ENCODE peak calls at places on chromosomes 2 and 18, in six cellular contexts. I is Peyer's patch, P is Calu3, B is GM06990, V is WTC11, S is HFFc6. Z is an unnamed sample.

GRCh38 chr2:170486730-170487129 is 228.4 kb upstream of the SP5 start:
- DNase-seq in I (no peak), P (no peak), B (no peak), V (no peak), S (no peak), Z (no peak)

GRCh38 chr2:66683599-66683998 is 248.7 kb downstream of the MEIS1 start:
- DNase-seq in I (no peak), P (no peak), B (no peak), V (no peak), S (no peak), Z (no peak)

GRCh38 chr2:186339716-186340115 is 146.3 kb upstream of the ZC3H15 start:
- DNase-seq in I (no peak), P (no peak), B (no peak), V (no peak), S (no peak), Z (no peak)

GRCh38 chr2:237498341-237498740 is 11.3 kb downstream of the MLPH start:
- DNase-seq in I (no peak), P (no peak), B (no peak), V (no peak), S (no peak), Z (no peak)

GRCh38 chr2:120323214-120323613 is 22.7 kb upstream of the INHBB start:
- DNase-seq in I (no peak), P (no peak), B (no peak), V (no peak), S (no peak), Z (no peak)

GRCh38 chr2:162071016-162071415 is 3.0 kb downstream of the DPP4 start:
- DNase-seq in I (no peak), P (no peak), B (no peak), V (no peak), S (no peak), Z (no peak)

GRCh38 chr2:195575879-195576391 is 81.1 kb upstream of the SLC39A10 start:
- DNase-seq in I (no peak), P (peak; percentile 20), B (no peak), V (no peak), S (peak; percentile 73), Z (peak; percentile 43)

GRCh38 chr2:7646661-7647060 is 729.4 kb downstream of the RNF144A start:
- DNase-seq in I (no peak), P (no peak), B (no peak), V (no peak), S (no peak), Z (no peak)

GRCh38 chr2:193428336-193428818 is 1233.6 kb upstream of the TMEFF2 start:
- DNase-seq in I (no peak), P (peak; percentile 36), B (no peak), V (no peak), S (no peak), Z (no peak)

GRCh38 chr2:101596346-101596745 is 101.2 kb upstream of the MAP4K4 start:
- DNase-seq in I (no peak), P (no peak), B (no peak), V (no peak), S (no peak), Z (no peak)

GRCh38 chr2:28164280-28164801 is 228.3 kb upstream of the FOSL2 start:
- DNase-seq in I (no peak), P (no peak), B (no peak), V (no peak), S (no peak), Z (no peak)

GRCh38 chr2:44715671-44716077 is 225.8 kb upstream of the SIX3 start:
- DNase-seq in I (no peak), P (peak; percentile 1), B (no peak), V (peak; percentile 26), S (peak; percentile 60), Z (no peak)

GRCh38 chr2:70985283-70985688 is 6.9 kb downstream of the ANKRD53 start:
- DNase-seq in I (no peak), P (no peak), B (no peak), V (no peak), S (no peak), Z (no peak)

GRCh38 chr2:30780776-30781330 is 26.4 kb downstream of the CAPN13 start:
- DNase-seq in I (no peak), P (no peak), B (no peak), V (no peak), S (no peak), Z (no peak)

GRCh38 chr2:74917702-74918619 is 40.5 kb upstream of the POLE4 start:
- DNase-seq in I (no peak), P (peak; percentile 22), B (no peak), V (no peak), S (peak; percentile 98), Z (no peak)

GRCh38 chr2:233928594-233929351 is 11.6 kb downstream of the TRPM8 start:
- DNase-seq in I (no peak), P (peak; percentile 65), B (no peak), V (peak; percentile 67), S (no peak), Z (no peak)
- TF ChIP-seq CTCF in I (no peak), P (peak; percentile 60), B (peak; percentile 45), V (peak; percentile 50), S (peak; percentile 78), Z (peak; percentile 10)

GRCh38 chr18:37535968-37536367 is 29.6 kb downstream of the CELF4 start:
- DNase-seq in I (no peak), P (no peak), B (no peak), V (no peak), S (peak; percentile 28), Z (no peak)

GRCh38 chr18:37534627-37535026 is 31.0 kb downstream of the CELF4 start:
- DNase-seq in I (no peak), P (no peak), B (no peak), V (no peak), S (no peak), Z (no peak)

GRCh38 chr18:37532917-37533316 is 32.7 kb downstream of the CELF4 start:
- DNase-seq in I (no peak), P (no peak), B (no peak), V (no peak), S (no peak), Z (no peak)

GRCh38 chr18:37536646-37537045 is 29.0 kb downstream of the CELF4 start:
- DNase-seq in I (no peak), P (no peak), B (no peak), V (no peak), S (no peak), Z (no peak)

DNA sequence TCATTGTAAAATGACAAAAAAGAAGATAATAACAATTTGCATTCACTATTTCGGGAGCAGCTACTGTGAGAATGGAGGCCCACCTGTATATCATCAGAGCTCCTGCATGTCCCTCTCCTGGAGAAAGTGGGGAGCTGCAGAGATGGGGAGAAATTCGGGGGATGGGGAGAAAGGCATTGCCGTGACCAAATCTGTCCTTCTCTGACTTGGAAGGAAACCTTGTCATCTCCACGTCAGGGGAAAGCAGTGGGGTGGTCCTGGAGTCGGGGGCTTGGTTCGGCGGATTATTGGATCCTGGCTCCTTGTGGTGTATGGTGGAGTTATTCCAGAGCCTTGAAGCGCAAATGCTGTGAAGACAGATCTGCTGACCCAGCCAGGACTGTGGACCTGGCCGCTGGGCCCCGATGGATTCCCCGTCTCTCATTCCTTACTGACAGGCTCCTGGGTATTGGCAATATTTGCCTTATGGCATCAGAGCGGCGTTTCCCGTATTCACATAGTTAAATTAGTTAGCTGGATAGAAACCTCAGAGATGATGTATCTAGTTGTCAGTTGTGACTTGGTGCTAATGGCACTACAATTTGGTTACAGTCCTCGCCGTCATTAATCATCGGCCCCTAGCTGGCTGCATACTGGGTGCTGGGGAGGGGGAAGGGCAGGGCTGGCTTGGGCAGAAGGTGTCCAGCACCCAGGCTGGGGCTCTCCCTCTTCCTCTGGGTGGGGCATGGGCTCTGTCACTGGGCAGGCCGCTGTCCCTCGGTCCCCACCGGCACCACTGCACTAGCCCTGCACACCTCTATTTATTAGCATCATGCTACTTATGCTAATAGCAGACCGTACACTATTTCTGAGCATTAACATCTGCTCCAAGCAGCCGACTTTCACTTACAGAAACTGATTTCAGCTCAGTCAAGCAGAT is 31.7 kb downstream of the CELF4 start:
- DNase-seq in I (no peak), P (no peak), B (no peak), V (peak; percentile 28), S (peak; percentile 4), Z (no peak)
- TF ChIP-seq CTCF in I (no peak), P (no peak), B (no peak), V (peak; percentile 29), S (peak; percentile 65), Z (no peak)

DNA sequence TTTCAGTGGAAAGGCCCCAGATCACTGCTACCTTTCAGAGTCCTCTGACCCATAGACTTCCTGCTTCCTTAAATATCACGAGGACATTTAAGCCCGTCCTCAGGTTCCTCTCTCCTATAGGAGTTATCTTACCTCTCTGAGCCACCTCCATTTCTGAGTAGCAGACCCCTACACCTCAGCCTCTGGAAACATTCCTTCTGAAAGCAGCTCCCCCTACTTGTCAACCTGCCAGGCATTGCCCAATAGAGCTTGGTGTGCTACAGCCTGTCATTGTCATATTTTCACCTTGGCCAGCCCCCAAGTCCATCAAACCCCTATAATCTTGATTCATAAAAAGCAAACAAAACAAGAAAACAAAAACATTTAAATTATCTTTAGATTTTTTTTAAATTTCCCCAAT is 717.9 kb upstream of the SLC8A1 start:
- DNase-seq in I (no peak), P (no peak), B (no peak), V (no peak), S (no peak), Z (no peak)
- TF ChIP-seq CTCF in I (no peak), P (no peak), B (no peak), V (no peak), S (no peak), Z (no peak)

GRCh38 chr2:127007652-127008051 is 99.3 kb downstream of the BIN1 start:
- DNase-seq in I (no peak), P (no peak), B (no peak), V (no peak), S (peak; percentile 67), Z (no peak)
- TF ChIP-seq CTCF in I (no peak), P (no peak), B (no peak), V (no peak), S (no peak), Z (no peak)

DNA sequence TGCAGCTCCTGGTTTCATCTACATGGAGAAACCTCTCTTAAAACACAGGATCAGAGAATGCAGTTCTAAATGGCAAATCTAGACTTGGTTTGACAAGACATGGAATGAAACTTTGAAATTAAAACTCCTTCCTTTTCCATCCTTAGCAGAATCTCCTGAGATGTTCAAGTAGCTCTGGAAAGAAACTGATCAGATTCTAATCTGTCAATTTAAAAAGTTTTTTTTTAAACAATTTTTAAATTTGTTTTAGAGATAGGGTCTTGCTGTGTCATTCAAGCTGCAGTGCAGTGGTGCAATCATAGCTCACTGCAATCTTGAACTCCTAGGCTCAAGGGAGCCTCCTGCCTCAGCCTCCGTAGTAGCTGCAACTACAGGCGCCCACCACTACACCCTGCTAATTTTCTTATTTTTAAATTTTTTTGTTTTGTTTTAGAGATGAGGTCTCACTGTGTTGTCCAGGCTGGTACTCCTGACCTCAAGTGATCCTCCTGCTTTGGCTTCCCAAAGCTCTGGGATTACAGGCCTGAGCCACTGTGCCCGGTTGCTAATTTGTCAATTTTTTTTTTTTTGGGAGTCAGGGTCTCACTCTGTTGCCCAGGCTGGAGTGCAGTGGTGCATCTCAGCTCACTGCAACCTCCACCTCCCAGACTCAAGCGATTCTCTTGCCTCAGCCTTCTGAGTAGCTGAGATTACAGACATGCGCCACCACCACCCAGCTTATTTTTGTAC is 216.7 kb downstream of the TGIF1 start:
- DNase-seq in I (no peak), P (no peak), B (no peak), V (no peak), S (no peak), Z (no peak)
- TF ChIP-seq CTCF in I (no peak), P (no peak), B (no peak), V (no peak), S (peak; percentile 45), Z (no peak)

Z was measured in GM20000.